ENCODE peak calls at places on chromosomes 13 and 19, in seven cellular contexts. Z is A549; F is foreskin fibroblast; S is EL; X is hepatic stellate cell; N is stimulated activated CD4-positive, alpha-beta T cell treated with anti-CD3 and anti-CD28 coated beads, Interleukin-1b, Interleukin-23, amount 100 ng/mL, for 48 hours; B is COR-L47. I is an unnamed sample.

GRCh38 chr19:19538077-19538764 is at the start of gene CILP2:
- DNase-seq in F (no peak), B (no peak), S (peak; percentile 41), N (no peak), Z (no peak), X (no peak), I (no peak)

GRCh38 chr19:51660975-51661600 is 14.5 kb upstream of the SIGLEC14 start:
- DNase-seq in S (peak; percentile 70), B (peak; percentile 66), F (peak; percentile 71), N (peak; percentile 64), X (peak; percentile 71), Z (peak; percentile 44), I (peak; percentile 63)

GRCh38 chr13:28819748-28820098 is 416 bp upstream of the MTUS2 start:
- DNase-seq in F (peak; percentile 35), Z (peak; percentile 15), X (peak; percentile 57), B (no peak), S (peak; percentile 57), N (peak; percentile 46), I (no peak)

GRCh38 chr13:100300708-100301107 is 211.8 kb downstream of the PCCA start:
- DNase-seq in Z (no peak), X (no peak), F (no peak), B (no peak), N (no peak), S (no peak), I (no peak)

GRCh38 chr13:50230365-50230978 is 215.2 kb downstream of the KCNRG start:
- DNase-seq in B (no peak), X (no peak), F (peak; percentile 30), S (peak; percentile 40), Z (no peak), N (no peak), I (no peak)

GRCh38 chr13:99797716-99798115 is 173.9 kb downstream of the ZIC5 start:
- DNase-seq in B (peak; percentile 92), S (no peak), F (no peak), N (no peak), X (no peak), Z (no peak), I (no peak)

GRCh38 chr19:4906963-4907362 is 2.3 kb upstream of the UHRF1 start:
- DNase-seq in F (no peak), X (no peak), B (no peak), N (no peak), S (no peak), Z (no peak), I (no peak)

GRCh38 chr19:54415208-54415900 is at the start of gene TTYH1:
- DNase-seq in F (no peak), S (no peak), N (peak; percentile 28), X (peak; percentile 13), Z (no peak), B (no peak), I (no peak)

GRCh38 chr19:18193388-18194207 is 580 bp downstream of the MPV17L2 start:
- DNase-seq in F (no peak), N (no peak), S (no peak), X (no peak), B (no peak), Z (no peak), I (peak; percentile 34)

GRCh38 chr19:4589579-4590410 is 30.3 kb upstream of the SEMA6B start:
- DNase-seq in N (peak; percentile 13), B (no peak), X (no peak), S (no peak), F (no peak), Z (no peak), I (no peak)